ENCODE peak calls at places on chromosomes 6 and 20, in six cellular contexts. One of them, this sample, is unnamed.

GRCh38 chr20:47456952-47457724 is 44.5 kb upstream of the NCOA3 start:
- DNase-seq in astrocyte of the spinal cord: peak; percentile 69
- DNase-seq in left lung: no peak
- DNase-seq in CD8-positive, alpha-beta T cell: no peak
- DNase-seq in choroid plexus epithelial cell: peak; percentile 49
- DNase-seq in AG09309: peak; percentile 63
- DNase-seq in this sample: peak; percentile 76

GRCh38 chr6:37102299-37103168 is 67.4 kb upstream of the PIM1 start:
- DNase-seq in CD8-positive, alpha-beta T cell: peak; percentile 56
- DNase-seq in choroid plexus epithelial cell: peak; percentile 92
- DNase-seq in AG09309: no peak
- DNase-seq in astrocyte of the spinal cord: peak; percentile 92
- DNase-seq in left lung: peak; percentile 95
- DNase-seq in this sample: peak; percentile 85

GRCh38 chr6:144928847-144929246 is 643.7 kb downstream of the UTRN start:
- DNase-seq in AG09309: no peak
- DNase-seq in choroid plexus epithelial cell: no peak
- DNase-seq in astrocyte of the spinal cord: no peak
- DNase-seq in CD8-positive, alpha-beta T cell: no peak
- DNase-seq in left lung: no peak
- DNase-seq in this sample: peak; percentile 17

GRCh38 chr6:88157106-88157505 is 9.0 kb downstream of the CNR1 start:
- DNase-seq in choroid plexus epithelial cell: peak; percentile 44
- DNase-seq in AG09309: no peak
- DNase-seq in CD8-positive, alpha-beta T cell: no peak
- DNase-seq in astrocyte of the spinal cord: no peak
- DNase-seq in left lung: no peak
- DNase-seq in this sample: peak; percentile 7

GRCh38 chr6:141321486-141322347 is 811.0 kb upstream of the GJE1 start:
- DNase-seq in CD8-positive, alpha-beta T cell: no peak
- DNase-seq in left lung: no peak
- DNase-seq in choroid plexus epithelial cell: peak; percentile 51
- DNase-seq in AG09309: no peak
- DNase-seq in astrocyte of the spinal cord: peak; percentile 36
- DNase-seq in this sample: peak; percentile 93

GRCh38 chr6:99613705-99614429 is 7.2 kb downstream of the PRDM13 start:
- DNase-seq in AG09309: no peak
- DNase-seq in astrocyte of the spinal cord: no peak
- DNase-seq in CD8-positive, alpha-beta T cell: no peak
- DNase-seq in left lung: peak; percentile 74
- DNase-seq in choroid plexus epithelial cell: no peak
- DNase-seq in this sample: no peak

GRCh38 chr20:23164176-23164601 is 78.1 kb upstream of the CD93 start:
- DNase-seq in left lung: no peak
- DNase-seq in CD8-positive, alpha-beta T cell: no peak
- DNase-seq in AG09309: no peak
- DNase-seq in choroid plexus epithelial cell: no peak
- DNase-seq in astrocyte of the spinal cord: no peak
- DNase-seq in this sample: no peak

GRCh38 chr6:6930223-6930880 is 177.4 kb upstream of the RREB1 start:
- DNase-seq in astrocyte of the spinal cord: no peak
- DNase-seq in choroid plexus epithelial cell: no peak
- DNase-seq in AG09309: no peak
- DNase-seq in CD8-positive, alpha-beta T cell: no peak
- DNase-seq in left lung: no peak
- DNase-seq in this sample: no peak

GRCh38 chr6:35370799-35371493 is 28.6 kb downstream of the PPARD start:
- DNase-seq in CD8-positive, alpha-beta T cell: no peak
- DNase-seq in AG09309: no peak
- DNase-seq in astrocyte of the spinal cord: no peak
- DNase-seq in choroid plexus epithelial cell: peak; percentile 70
- DNase-seq in left lung: no peak
- DNase-seq in this sample: peak; percentile 84

GRCh38 chr6:46175976-46176375 is 5.2 kb upstream of the ENPP5 start:
- DNase-seq in CD8-positive, alpha-beta T cell: no peak
- DNase-seq in astrocyte of the spinal cord: no peak
- DNase-seq in left lung: no peak
- DNase-seq in AG09309: no peak
- DNase-seq in choroid plexus epithelial cell: no peak
- DNase-seq in this sample: no peak

GRCh38 chr6:98839788-98840361 is 5.5 kb downstream of the POU3F2 start:
- DNase-seq in left lung: no peak
- DNase-seq in choroid plexus epithelial cell: peak; percentile 43
- DNase-seq in CD8-positive, alpha-beta T cell: no peak
- DNase-seq in AG09309: no peak
- DNase-seq in astrocyte of the spinal cord: peak; percentile 58
- DNase-seq in this sample: peak; percentile 29

GRCh38 chr6:37173573-37174195 is 3.7 kb downstream of the PIM1 start:
- DNase-seq in left lung: peak; percentile 60
- DNase-seq in CD8-positive, alpha-beta T cell: no peak
- DNase-seq in astrocyte of the spinal cord: no peak
- DNase-seq in choroid plexus epithelial cell: no peak
- DNase-seq in AG09309: no peak
- DNase-seq in this sample: no peak

GRCh38 chr6:128239146-128239545 is 281.3 kb downstream of the PTPRK start:
- DNase-seq in left lung: no peak
- DNase-seq in CD8-positive, alpha-beta T cell: no peak
- DNase-seq in astrocyte of the spinal cord: no peak
- DNase-seq in choroid plexus epithelial cell: peak; percentile 21
- DNase-seq in AG09309: no peak
- DNase-seq in this sample: no peak

GRCh38 chr20:57953638-57954037 is 243.8 kb upstream of the PMEPA1 start:
- DNase-seq in left lung: no peak
- DNase-seq in astrocyte of the spinal cord: peak; percentile 44
- DNase-seq in CD8-positive, alpha-beta T cell: no peak
- DNase-seq in choroid plexus epithelial cell: peak; percentile 30
- DNase-seq in AG09309: no peak
- DNase-seq in this sample: no peak

GRCh38 chr6:127176175-127176574 is 57.7 kb downstream of the RSPO3 start:
- DNase-seq in choroid plexus epithelial cell: peak; percentile 42
- DNase-seq in CD8-positive, alpha-beta T cell: no peak
- DNase-seq in astrocyte of the spinal cord: no peak
- DNase-seq in AG09309: peak; percentile 66
- DNase-seq in left lung: no peak
- DNase-seq in this sample: peak; percentile 70

GRCh38 chr6:593907-594212 is 63.0 kb downstream of the HUS1B start:
- DNase-seq in choroid plexus epithelial cell: no peak
- DNase-seq in AG09309: no peak
- DNase-seq in CD8-positive, alpha-beta T cell: no peak
- DNase-seq in left lung: no peak
- DNase-seq in astrocyte of the spinal cord: no peak
- DNase-seq in this sample: no peak

GRCh38 chr6:41941280-41942044 is at the start of gene CCND3:
- DNase-seq in CD8-positive, alpha-beta T cell: peak; percentile 53
- DNase-seq in astrocyte of the spinal cord: peak; percentile 93
- DNase-seq in left lung: peak; percentile 99
- DNase-seq in choroid plexus epithelial cell: peak; percentile 92
- DNase-seq in AG09309: peak; percentile 52
- DNase-seq in this sample: peak; percentile 82

GRCh38 chr6:55046869-55047422 is 127.4 kb upstream of the HCRTR2 start:
- DNase-seq in left lung: no peak
- DNase-seq in astrocyte of the spinal cord: no peak
- DNase-seq in CD8-positive, alpha-beta T cell: no peak
- DNase-seq in choroid plexus epithelial cell: peak; percentile 18
- DNase-seq in AG09309: no peak
- DNase-seq in this sample: no peak

GRCh38 chr6:167235005-167235404 is 56.1 kb upstream of the UNC93A start:
- DNase-seq in astrocyte of the spinal cord: no peak
- DNase-seq in CD8-positive, alpha-beta T cell: no peak
- DNase-seq in AG09309: no peak
- DNase-seq in left lung: no peak
- DNase-seq in choroid plexus epithelial cell: no peak
- DNase-seq in this sample: no peak

GRCh38 chr6:167235421-167236238 is 55.5 kb upstream of the UNC93A start:
- DNase-seq in CD8-positive, alpha-beta T cell: no peak
- DNase-seq in astrocyte of the spinal cord: no peak
- DNase-seq in left lung: peak; percentile 65
- DNase-seq in AG09309: no peak
- DNase-seq in choroid plexus epithelial cell: no peak
- DNase-seq in this sample: no peak

GRCh38 chr6:167237438-167237837 is 53.7 kb upstream of the UNC93A start:
- DNase-seq in astrocyte of the spinal cord: no peak
- DNase-seq in AG09309: no peak
- DNase-seq in left lung: no peak
- DNase-seq in choroid plexus epithelial cell: no peak
- DNase-seq in CD8-positive, alpha-beta T cell: no peak
- DNase-seq in this sample: no peak

GRCh38 chr6:167238169-167238693 is 52.9 kb upstream of the UNC93A start:
- DNase-seq in CD8-positive, alpha-beta T cell: no peak
- DNase-seq in AG09309: no peak
- DNase-seq in choroid plexus epithelial cell: no peak
- DNase-seq in left lung: no peak
- DNase-seq in astrocyte of the spinal cord: no peak
- DNase-seq in this sample: no peak

DNA sequence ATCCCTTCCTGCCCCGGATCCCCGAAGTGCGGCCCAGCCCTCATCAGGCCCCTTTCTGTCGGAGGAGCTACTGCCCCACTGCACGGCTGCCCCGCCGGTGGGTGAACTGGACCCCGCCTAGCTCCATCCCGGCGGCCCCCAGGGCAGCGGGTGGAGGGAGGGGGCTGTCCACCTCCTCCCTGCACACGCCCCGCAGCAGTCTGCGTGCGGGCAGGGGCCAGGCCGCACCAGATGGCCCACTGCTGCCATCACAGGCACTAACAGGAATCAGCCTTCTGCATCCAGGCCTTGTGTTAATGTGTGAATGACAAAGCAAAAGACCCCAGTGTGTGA is 54.9 kb upstream of the UNC93A start:
- DNase-seq in astrocyte of the spinal cord: no peak
- DNase-seq in CD8-positive, alpha-beta T cell: no peak
- DNase-seq in choroid plexus epithelial cell: no peak
- DNase-seq in left lung: peak; percentile 76
- DNase-seq in AG09309: no peak
- DNase-seq in this sample: no peak
- TF ChIP-seq CTCF in astrocyte of the spinal cord: no peak
- TF ChIP-seq CTCF in CD8-positive, alpha-beta T cell: no peak
- TF ChIP-seq CTCF in choroid plexus epithelial cell: no peak
- TF ChIP-seq CTCF in left lung: no peak
- TF ChIP-seq CTCF in AG09309: no peak
- TF ChIP-seq CTCF in this sample: no peak

GRCh38 chr6:135212020-135212806 is 31.1 kb downstream of the MYB start:
- DNase-seq in left lung: no peak
- DNase-seq in choroid plexus epithelial cell: peak; percentile 14
- DNase-seq in CD8-positive, alpha-beta T cell: no peak
- DNase-seq in astrocyte of the spinal cord: peak; percentile 26
- DNase-seq in AG09309: peak; percentile 68
- DNase-seq in this sample: peak; percentile 21

GRCh38 chr6:135211306-135211702 is 30.2 kb downstream of the MYB start:
- DNase-seq in left lung: no peak
- DNase-seq in AG09309: no peak
- DNase-seq in choroid plexus epithelial cell: no peak
- DNase-seq in CD8-positive, alpha-beta T cell: no peak
- DNase-seq in astrocyte of the spinal cord: no peak
- DNase-seq in this sample: no peak

GRCh38 chr6:135210632-135211305 is 29.7 kb downstream of the MYB start:
- DNase-seq in astrocyte of the spinal cord: no peak
- DNase-seq in AG09309: no peak
- DNase-seq in left lung: no peak
- DNase-seq in CD8-positive, alpha-beta T cell: no peak
- DNase-seq in choroid plexus epithelial cell: no peak
- DNase-seq in this sample: no peak

GRCh38 chr6:135212935-135213334 is 31.8 kb downstream of the MYB start:
- DNase-seq in astrocyte of the spinal cord: peak; percentile 34
- DNase-seq in AG09309: peak; percentile 13
- DNase-seq in CD8-positive, alpha-beta T cell: no peak
- DNase-seq in choroid plexus epithelial cell: peak; percentile 50
- DNase-seq in left lung: no peak
- DNase-seq in this sample: peak; percentile 24

DNA sequence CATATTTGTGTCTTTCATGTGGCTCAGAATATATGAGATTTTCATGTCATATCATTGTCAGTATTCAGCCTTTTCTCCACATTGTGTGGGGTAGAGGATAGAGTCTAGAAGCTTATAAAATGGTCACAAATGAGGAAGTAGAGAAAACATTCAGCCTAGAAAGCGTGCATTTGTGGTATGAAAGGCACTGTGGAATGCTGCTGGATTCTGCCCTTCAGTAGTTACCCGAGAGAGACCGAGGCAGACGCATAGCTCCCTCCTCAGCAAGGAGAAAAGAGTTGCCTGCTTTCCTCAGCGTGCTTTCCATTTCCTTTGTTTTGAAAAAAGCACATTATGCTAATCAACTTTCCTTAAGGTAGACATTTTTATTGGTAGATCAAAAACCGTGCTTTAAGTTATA is 28.7 kb downstream of the MYB start:
- DNase-seq in CD8-positive, alpha-beta T cell: no peak
- DNase-seq in left lung: no peak
- DNase-seq in AG09309: no peak
- DNase-seq in choroid plexus epithelial cell: no peak
- DNase-seq in astrocyte of the spinal cord: peak; percentile 3
- DNase-seq in this sample: no peak
- H3K4me3 ChIP-seq in CD8-positive, alpha-beta T cell: peak overlapping the region; percentile 54
- H3K4me3 ChIP-seq in left lung: no peak overlapping the region
- H3K4me3 ChIP-seq in AG09309: no peak overlapping the region
- H3K4me3 ChIP-seq in choroid plexus epithelial cell: no peak overlapping the region
- H3K4me3 ChIP-seq in astrocyte of the spinal cord: no peak overlapping the region
- H3K4me3 ChIP-seq in this sample: no peak overlapping the region

GRCh38 chr20:38771621-38772020 is 23.4 kb downstream of the ACTR5 start:
- DNase-seq in choroid plexus epithelial cell: no peak
- DNase-seq in left lung: no peak
- DNase-seq in CD8-positive, alpha-beta T cell: no peak
- DNase-seq in AG09309: no peak
- DNase-seq in astrocyte of the spinal cord: no peak
- DNase-seq in this sample: no peak
- TF ChIP-seq CTCF in choroid plexus epithelial cell: no peak
- TF ChIP-seq CTCF in left lung: no peak
- TF ChIP-seq CTCF in CD8-positive, alpha-beta T cell: no peak
- TF ChIP-seq CTCF in AG09309: no peak
- TF ChIP-seq CTCF in astrocyte of the spinal cord: no peak
- TF ChIP-seq CTCF in this sample: no peak

DNA sequence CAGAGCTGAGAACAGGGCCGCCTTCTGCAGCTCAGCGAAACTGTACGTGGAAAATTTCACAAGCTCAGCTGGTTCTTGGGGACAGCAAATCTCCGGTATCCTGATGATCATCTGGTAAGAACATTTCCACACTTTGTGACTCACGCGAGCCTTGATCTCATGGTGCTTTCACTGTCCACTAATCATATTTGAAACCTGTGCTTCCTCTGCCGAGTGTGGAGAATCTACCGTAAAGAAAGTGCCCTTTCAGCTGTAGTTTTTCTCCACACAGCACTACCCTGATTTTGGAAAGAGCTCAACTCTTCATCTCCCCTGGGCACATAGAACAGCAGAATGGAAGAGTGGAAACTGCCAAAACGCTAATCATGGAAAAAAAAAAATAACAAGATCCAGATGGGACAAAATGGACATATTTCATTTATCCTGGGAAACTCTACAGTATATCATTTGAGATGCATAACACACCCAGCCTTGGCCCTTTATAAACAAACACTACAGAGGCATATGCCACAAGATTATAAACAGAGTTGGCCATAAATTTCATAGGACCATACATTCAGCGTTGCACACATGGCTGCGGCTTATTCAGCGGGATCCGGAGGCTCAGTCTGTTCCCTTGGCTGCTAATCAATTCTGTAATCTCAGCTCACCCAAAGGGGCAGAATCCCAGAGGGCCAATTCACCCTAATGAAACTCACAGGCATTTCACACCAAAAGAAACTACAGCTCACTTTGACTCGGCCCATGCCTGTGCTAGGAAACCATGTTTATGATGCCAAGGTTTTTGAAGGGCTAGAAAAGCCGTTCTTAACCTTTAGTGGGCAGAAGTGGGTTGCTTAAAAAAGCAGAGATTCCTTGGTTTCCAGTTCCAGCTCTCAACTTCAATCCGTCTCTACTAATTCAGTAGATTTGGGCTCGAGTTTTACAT is 434.6 kb downstream of the HDGFL1 start:
- DNase-seq in AG09309: peak; percentile 75
- DNase-seq in CD8-positive, alpha-beta T cell: no peak
- DNase-seq in left lung: no peak
- DNase-seq in astrocyte of the spinal cord: peak; percentile 27
- DNase-seq in choroid plexus epithelial cell: peak; percentile 93
- DNase-seq in this sample: peak; percentile 39
- H3K4me3 ChIP-seq in AG09309: no peak overlapping the region
- H3K4me3 ChIP-seq in CD8-positive, alpha-beta T cell: no peak overlapping the region
- H3K4me3 ChIP-seq in left lung: no peak overlapping the region
- H3K4me3 ChIP-seq in astrocyte of the spinal cord: no peak overlapping the region
- H3K4me3 ChIP-seq in choroid plexus epithelial cell: peak overlapping the region; percentile 0
- H3K4me3 ChIP-seq in this sample: no peak overlapping the region

This sample was measured in fibroblast of the aortic adventitia.